ENCODE peak calls at places on chromosome 21, in eight cellular contexts. One of them, this sample, is unnamed.

GRCh38 chr21:26449161-26449560 is 123.9 kb downstream of the CYYR1 start:
- DNase-seq in B cell: no peak
- DNase-seq in lung: no peak
- DNase-seq in lower lobe of right lung: no peak
- DNase-seq in WTC11: no peak
- DNase-seq in MM.1S: no peak
- DNase-seq in cardiac fibroblast: peak
- DNase-seq in brain microvascular endothelial cell: peak
- DNase-seq in this sample: no peak

GRCh38 chr21:31848339-31848985 is 24.4 kb upstream of the HUNK start:
- DNase-seq in lower lobe of right lung: no peak
- DNase-seq in B cell: no peak
- DNase-seq in brain microvascular endothelial cell: no peak
- DNase-seq in MM.1S: no peak
- DNase-seq in WTC11: no peak
- DNase-seq in cardiac fibroblast: no peak
- DNase-seq in lung: no peak
- DNase-seq in this sample: no peak

GRCh38 chr21:31098576-31099005 is 60.3 kb upstream of the KRTAP19-8 start:
- DNase-seq in brain microvascular endothelial cell: peak
- DNase-seq in lower lobe of right lung: peak
- DNase-seq in WTC11: peak
- DNase-seq in cardiac fibroblast: peak
- DNase-seq in B cell: peak
- DNase-seq in MM.1S: peak
- DNase-seq in lung: peak
- DNase-seq in this sample: no peak

GRCh38 chr21:22019766-22020165 is 1021.6 kb downstream of the NCAM2 start:
- DNase-seq in lower lobe of right lung: no peak
- DNase-seq in WTC11: no peak
- DNase-seq in B cell: no peak
- DNase-seq in brain microvascular endothelial cell: no peak
- DNase-seq in cardiac fibroblast: peak
- DNase-seq in lung: no peak
- DNase-seq in MM.1S: no peak
- DNase-seq in this sample: no peak

GRCh38 chr21:43934716-43935705 is 70.0 kb downstream of the AGPAT3 start:
- DNase-seq in lower lobe of right lung: no peak
- DNase-seq in WTC11: no peak
- DNase-seq in cardiac fibroblast: no peak
- DNase-seq in MM.1S: no peak
- DNase-seq in lung: no peak
- DNase-seq in B cell: no peak
- DNase-seq in brain microvascular endothelial cell: no peak
- DNase-seq in this sample: no peak

GRCh38 chr21:43884012-43884860 is 19.2 kb downstream of the AGPAT3 start:
- DNase-seq in MM.1S: no peak
- DNase-seq in B cell: no peak
- DNase-seq in lung: no peak
- DNase-seq in brain microvascular endothelial cell: peak
- DNase-seq in lower lobe of right lung: no peak
- DNase-seq in WTC11: no peak
- DNase-seq in cardiac fibroblast: peak
- DNase-seq in this sample: no peak

GRCh38 chr21:43331111-43331961 is 95.6 kb downstream of the SIK1 start:
- DNase-seq in WTC11: no peak
- DNase-seq in lung: no peak
- DNase-seq in MM.1S: no peak
- DNase-seq in lower lobe of right lung: no peak
- DNase-seq in brain microvascular endothelial cell: no peak
- DNase-seq in B cell: no peak
- DNase-seq in cardiac fibroblast: no peak
- DNase-seq in this sample: no peak

GRCh38 chr21:30146558-30147282 is 19.9 kb downstream of the CLDN17 start:
- DNase-seq in brain microvascular endothelial cell: no peak
- DNase-seq in lung: no peak
- DNase-seq in cardiac fibroblast: no peak
- DNase-seq in lower lobe of right lung: no peak
- DNase-seq in B cell: no peak
- DNase-seq in MM.1S: no peak
- DNase-seq in WTC11: no peak
- DNase-seq in this sample: no peak

GRCh38 chr21:14693997-14694396 is 147.9 kb upstream of the SAMSN1 start:
- DNase-seq in lower lobe of right lung: no peak
- DNase-seq in lung: no peak
- DNase-seq in WTC11: no peak
- DNase-seq in cardiac fibroblast: no peak
- DNase-seq in MM.1S: no peak
- DNase-seq in B cell: no peak
- DNase-seq in brain microvascular endothelial cell: no peak
- DNase-seq in this sample: no peak

GRCh38 chr21:25790122-25790951 is 55.6 kb downstream of the GABPA start:
- DNase-seq in MM.1S: peak
- DNase-seq in brain microvascular endothelial cell: peak
- DNase-seq in lung: no peak
- DNase-seq in lower lobe of right lung: no peak
- DNase-seq in WTC11: no peak
- DNase-seq in cardiac fibroblast: peak
- DNase-seq in B cell: no peak
- DNase-seq in this sample: no peak

GRCh38 chr21:43814215-43815106 is 25.1 kb downstream of the RRP1 start:
- DNase-seq in cardiac fibroblast: no peak
- DNase-seq in lower lobe of right lung: no peak
- DNase-seq in lung: no peak
- DNase-seq in WTC11: no peak
- DNase-seq in MM.1S: no peak
- DNase-seq in brain microvascular endothelial cell: no peak
- DNase-seq in B cell: no peak
- DNase-seq in this sample: no peak

GRCh38 chr21:43808832-43809251 is 19.5 kb downstream of the RRP1 start:
- DNase-seq in brain microvascular endothelial cell: no peak
- DNase-seq in MM.1S: no peak
- DNase-seq in lung: no peak
- DNase-seq in lower lobe of right lung: no peak
- DNase-seq in cardiac fibroblast: no peak
- DNase-seq in WTC11: no peak
- DNase-seq in B cell: no peak
- DNase-seq in this sample: peak

GRCh38 chr21:37087188-37087587 is 14.1 kb downstream of the TTC3 start:
- DNase-seq in cardiac fibroblast: peak
- DNase-seq in lung: no peak
- DNase-seq in B cell: no peak
- DNase-seq in WTC11: no peak
- DNase-seq in lower lobe of right lung: no peak
- DNase-seq in MM.1S: no peak
- DNase-seq in brain microvascular endothelial cell: peak
- DNase-seq in this sample: no peak

GRCh38 chr21:18617291-18617690 is 213.7 kb upstream of the TMPRSS15 start:
- DNase-seq in lung: no peak
- DNase-seq in cardiac fibroblast: no peak
- DNase-seq in lower lobe of right lung: no peak
- DNase-seq in brain microvascular endothelial cell: no peak
- DNase-seq in MM.1S: peak
- DNase-seq in WTC11: no peak
- DNase-seq in B cell: no peak
- DNase-seq in this sample: no peak

GRCh38 chr21:45033791-45034555 is 40.4 kb upstream of the ADARB1 start:
- DNase-seq in brain microvascular endothelial cell: peak
- DNase-seq in WTC11: no peak
- DNase-seq in MM.1S: no peak
- DNase-seq in B cell: no peak
- DNase-seq in lower lobe of right lung: no peak
- DNase-seq in lung: no peak
- DNase-seq in cardiac fibroblast: peak
- DNase-seq in this sample: peak

GRCh38 chr21:45558044-45558721 is 15.9 kb upstream of the SLC19A1 start:
- DNase-seq in cardiac fibroblast: no peak
- DNase-seq in MM.1S: no peak
- DNase-seq in lower lobe of right lung: peak
- DNase-seq in brain microvascular endothelial cell: no peak
- DNase-seq in B cell: peak
- DNase-seq in WTC11: no peak
- DNase-seq in lung: no peak
- DNase-seq in this sample: peak

GRCh38 chr21:21232320-21232719 is 234.1 kb downstream of the NCAM2 start:
- DNase-seq in MM.1S: peak
- DNase-seq in WTC11: no peak
- DNase-seq in lower lobe of right lung: no peak
- DNase-seq in lung: no peak
- DNase-seq in B cell: no peak
- DNase-seq in brain microvascular endothelial cell: peak
- DNase-seq in cardiac fibroblast: peak
- DNase-seq in this sample: no peak

DNA sequence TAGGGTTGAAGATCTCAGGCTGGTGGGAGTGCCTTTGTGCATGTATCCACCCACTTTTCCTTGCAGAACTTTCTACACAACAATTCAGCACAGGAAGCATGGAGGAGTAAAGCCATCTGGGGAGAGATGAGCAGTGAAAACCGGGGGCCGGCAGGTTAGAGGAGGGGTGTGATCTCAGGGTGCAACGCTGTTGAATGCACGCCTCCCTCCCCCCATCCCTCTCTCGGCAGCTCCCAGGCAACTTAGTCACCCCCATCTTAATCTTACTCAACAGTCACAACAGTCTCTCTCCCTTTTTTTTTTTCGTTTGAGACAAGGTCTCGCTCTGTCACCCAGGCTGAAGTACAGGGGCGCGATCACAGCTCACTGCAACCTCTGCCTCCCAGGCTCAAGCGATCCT is 16.6 kb upstream of the ABCG1 start:
- DNase-seq in MM.1S: no peak
- DNase-seq in lower lobe of right lung: no peak
- DNase-seq in brain microvascular endothelial cell: no peak
- DNase-seq in B cell: no peak
- DNase-seq in WTC11: no peak
- DNase-seq in lung: no peak
- DNase-seq in cardiac fibroblast: no peak
- DNase-seq in this sample: no peak
- TF ChIP-seq CTCF in MM.1S: no peak
- TF ChIP-seq CTCF in lower lobe of right lung: no peak
- TF ChIP-seq CTCF in brain microvascular endothelial cell: no peak
- TF ChIP-seq CTCF in B cell: no peak
- TF ChIP-seq CTCF in WTC11: no peak
- TF ChIP-seq CTCF in lung: no peak
- TF ChIP-seq CTCF in cardiac fibroblast: no peak
- TF ChIP-seq CTCF in this sample: no peak

GRCh38 chr21:33256019-33256418 is 10.1 kb upstream of the IL10RB start:
- DNase-seq in MM.1S: no peak
- DNase-seq in brain microvascular endothelial cell: no peak
- DNase-seq in B cell: no peak
- DNase-seq in WTC11: no peak
- DNase-seq in lung: no peak
- DNase-seq in lower lobe of right lung: no peak
- DNase-seq in cardiac fibroblast: no peak
- DNase-seq in this sample: no peak

GRCh38 chr21:33258475-33258874 is 7.7 kb upstream of the IL10RB start:
- DNase-seq in WTC11: no peak
- DNase-seq in brain microvascular endothelial cell: no peak
- DNase-seq in lung: no peak
- DNase-seq in B cell: no peak
- DNase-seq in lower lobe of right lung: no peak
- DNase-seq in MM.1S: no peak
- DNase-seq in cardiac fibroblast: no peak
- DNase-seq in this sample: no peak

GRCh38 chr21:33254766-33255165 is 11.4 kb upstream of the IL10RB start:
- DNase-seq in cardiac fibroblast: no peak
- DNase-seq in lung: no peak
- DNase-seq in WTC11: no peak
- DNase-seq in lower lobe of right lung: no peak
- DNase-seq in MM.1S: peak
- DNase-seq in B cell: no peak
- DNase-seq in brain microvascular endothelial cell: no peak
- DNase-seq in this sample: no peak

GRCh38 chr21:33257404-33257803 is 8.8 kb upstream of the IL10RB start:
- DNase-seq in lung: no peak
- DNase-seq in WTC11: no peak
- DNase-seq in brain microvascular endothelial cell: no peak
- DNase-seq in MM.1S: no peak
- DNase-seq in B cell: no peak
- DNase-seq in lower lobe of right lung: no peak
- DNase-seq in cardiac fibroblast: no peak
- DNase-seq in this sample: no peak

GRCh38 chr21:33255404-33255803 is 10.8 kb upstream of the IL10RB start:
- DNase-seq in MM.1S: peak
- DNase-seq in lower lobe of right lung: no peak
- DNase-seq in cardiac fibroblast: no peak
- DNase-seq in B cell: no peak
- DNase-seq in lung: no peak
- DNase-seq in brain microvascular endothelial cell: no peak
- DNase-seq in WTC11: no peak
- DNase-seq in this sample: no peak
- TF ChIP-seq CTCF in MM.1S: no peak
- TF ChIP-seq CTCF in lower lobe of right lung: no peak
- TF ChIP-seq CTCF in cardiac fibroblast: no peak
- TF ChIP-seq CTCF in B cell: no peak
- TF ChIP-seq CTCF in lung: no peak
- TF ChIP-seq CTCF in brain microvascular endothelial cell: no peak
- TF ChIP-seq CTCF in WTC11: no peak
- TF ChIP-seq CTCF in this sample: no peak

GRCh38 chr21:8994640-8995511 is 1526.5 kb upstream of the TPTE start:
- DNase-seq in lower lobe of right lung: no peak
- DNase-seq in MM.1S: no peak
- DNase-seq in brain microvascular endothelial cell: no peak
- DNase-seq in lung: no peak
- DNase-seq in cardiac fibroblast: no peak
- DNase-seq in WTC11: no peak
- DNase-seq in B cell: no peak
- DNase-seq in this sample: no peak
- TF ChIP-seq CTCF in lower lobe of right lung: no peak
- TF ChIP-seq CTCF in MM.1S: no peak
- TF ChIP-seq CTCF in brain microvascular endothelial cell: no peak
- TF ChIP-seq CTCF in lung: no peak
- TF ChIP-seq CTCF in cardiac fibroblast: no peak
- TF ChIP-seq CTCF in WTC11: no peak
- TF ChIP-seq CTCF in B cell: no peak
- TF ChIP-seq CTCF in this sample: no peak

GRCh38 chr21:39209334-39209688 is 26.1 kb upstream of the PSMG1 start:
- DNase-seq in lung: no peak
- DNase-seq in brain microvascular endothelial cell: no peak
- DNase-seq in cardiac fibroblast: no peak
- DNase-seq in B cell: no peak
- DNase-seq in lower lobe of right lung: no peak
- DNase-seq in WTC11: no peak
- DNase-seq in MM.1S: no peak
- DNase-seq in this sample: no peak

GRCh38 chr21:39208624-39209333 is 25.5 kb upstream of the PSMG1 start:
- DNase-seq in WTC11: no peak
- DNase-seq in cardiac fibroblast: peak
- DNase-seq in MM.1S: no peak
- DNase-seq in brain microvascular endothelial cell: no peak
- DNase-seq in B cell: no peak
- DNase-seq in lower lobe of right lung: no peak
- DNase-seq in lung: no peak
- DNase-seq in this sample: no peak

DNA sequence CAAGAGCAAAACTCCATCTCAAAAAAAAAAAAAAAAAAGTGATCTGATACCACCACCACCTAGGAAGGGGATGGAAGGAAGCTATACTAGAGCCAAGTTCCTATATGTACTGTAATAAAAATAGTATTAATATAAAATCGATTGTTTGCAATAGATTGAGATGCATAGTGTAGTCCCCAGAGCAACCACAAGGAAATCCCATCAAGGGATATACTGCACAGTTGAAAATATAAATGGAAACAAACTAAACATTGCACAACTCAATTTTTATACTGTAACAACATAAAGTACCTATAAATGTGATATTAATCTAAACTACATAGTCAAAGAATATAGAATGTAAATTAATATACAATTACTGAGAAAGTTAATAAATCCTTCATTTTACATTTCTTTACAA is 20.9 kb upstream of the PSMG1 start:
- DNase-seq in MM.1S: no peak
- DNase-seq in WTC11: no peak
- DNase-seq in B cell: no peak
- DNase-seq in cardiac fibroblast: no peak
- DNase-seq in lung: no peak
- DNase-seq in lower lobe of right lung: no peak
- DNase-seq in brain microvascular endothelial cell: no peak
- DNase-seq in this sample: no peak
- TF ChIP-seq CTCF in MM.1S: peak
- TF ChIP-seq CTCF in WTC11: no peak
- TF ChIP-seq CTCF in B cell: peak
- TF ChIP-seq CTCF in cardiac fibroblast: peak
- TF ChIP-seq CTCF in lung: no peak
- TF ChIP-seq CTCF in lower lobe of right lung: no peak
- TF ChIP-seq CTCF in brain microvascular endothelial cell: peak
- TF ChIP-seq CTCF in this sample: peak

This sample was measured in chondrocyte.